ENCODE peak calls at places on chromosomes 3 and 15, in ten cellular contexts. W, Y, B, A, V, I, N, D, P and U are unnamed samples. For H3K4me1, the result is how much of the 10 kb centered on the place peaks cover.

GRCh38 chr3:31079691-31080090 is 185.2 kb upstream of the GADL1 start:
- DNase-seq in W (no peak), Y (no peak), B (no peak), A (no peak), V (no peak), I (no peak), N (no peak), D (no peak), P (no peak), U (no peak)

GRCh38 chr15:85443593-85444328 is 63.4 kb downstream of the AKAP13 start:
- DNase-seq in W (no peak), Y (no peak), B (peak), A (no peak), V (peak), I (no peak), N (no peak), D (no peak), P (peak), U (no peak)

GRCh38 chr15:39997031-39997430 is 42.0 kb downstream of the SRP14 start:
- DNase-seq in W (no peak), Y (no peak), B (no peak), A (no peak), V (no peak), I (no peak), N (no peak), D (no peak), P (no peak), U (no peak)

GRCh38 chr3:129045675-129046036 is 14.9 kb upstream of the GP9 start:
- DNase-seq in W (no peak), Y (no peak), B (no peak), A (no peak), V (no peak), I (peak), N (no peak), D (peak), P (peak), U (no peak)

GRCh38 chr3:142723665-142723967 is 218 bp upstream of the TRPC1 start:
- DNase-seq in W (no peak), Y (no peak), B (no peak), A (no peak), V (no peak), I (no peak), N (no peak), D (no peak), P (no peak), U (no peak)

GRCh38 chr15:100775581-100776185 is 103.9 kb upstream of the ALDH1A3 start:
- DNase-seq in W (no peak), Y (no peak), B (no peak), A (no peak), V (no peak), I (no peak), N (no peak), D (no peak), P (no peak), U (peak)

GRCh38 chr3:66029443-66029842 is 9.3 kb downstream of the MAGI1 start:
- DNase-seq in W (no peak), Y (no peak), B (no peak), A (no peak), V (no peak), I (no peak), N (no peak), D (no peak), P (no peak), U (no peak)

GRCh38 chr3:153445817-153446216 is 283.8 kb downstream of the RAP2B start:
- DNase-seq in W (no peak), Y (no peak), B (no peak), A (no peak), V (no peak), I (no peak), N (no peak), D (no peak), P (no peak), U (no peak)

GRCh38 chr3:9673082-9673481 is 23.8 kb downstream of the MTMR14 start:
- DNase-seq in W (no peak), Y (no peak), B (no peak), A (no peak), V (no peak), I (no peak), N (no peak), D (no peak), P (no peak), U (no peak)

GRCh38 chr15:32838820-32839219 is 121.0 kb downstream of the GREM1 start:
- DNase-seq in W (no peak), Y (peak), B (no peak), A (no peak), V (no peak), I (no peak), N (no peak), D (no peak), P (no peak), U (no peak)

GRCh38 chr3:14806641-14807263 is 12.0 kb upstream of the FGD5 start:
- DNase-seq in W (no peak), Y (no peak), B (no peak), A (no peak), V (no peak), I (no peak), N (no peak), D (no peak), P (no peak), U (peak)

GRCh38 chr15:25244731-25245585 is 193.9 kb downstream of the UBE3A start:
- DNase-seq in W (peak), Y (peak), B (peak), A (peak), V (no peak), I (peak), N (no peak), D (peak), P (no peak), U (peak)

GRCh38 chr3:102083469-102083868 is 234.2 kb downstream of the NFKBIZ start:
- DNase-seq in W (no peak), Y (no peak), B (no peak), A (no peak), V (no peak), I (no peak), N (no peak), D (no peak), P (no peak), U (no peak)

GRCh38 chr15:98281130-98281529 is 320.6 kb downstream of the ARRDC4 start:
- DNase-seq in W (no peak), Y (no peak), B (no peak), A (no peak), V (no peak), I (no peak), N (no peak), D (no peak), P (no peak), U (no peak)

GRCh38 chr15:74869726-74870407 is 3.3 kb downstream of the SCAMP2 start:
- DNase-seq in W (peak), Y (peak), B (no peak), A (peak), V (peak), I (peak), N (no peak), D (peak), P (no peak), U (peak)

GRCh38 chr3:195897853-195898415 is 10.4 kb downstream of the TNK2 start:
- DNase-seq in W (no peak), Y (peak), B (no peak), A (no peak), V (no peak), I (no peak), N (no peak), D (no peak), P (peak), U (no peak)

GRCh38 chr3:195154793-195155535 is 116.0 kb downstream of the XXYLT1 start:
- DNase-seq in W (peak), Y (peak), B (peak), A (peak), V (peak), I (peak), N (no peak), D (peak), P (peak), U (peak)

GRCh38 chr3:146521356-146521755 is 23.1 kb downstream of the PLSCR1 start:
- DNase-seq in W (no peak), Y (no peak), B (no peak), A (no peak), V (no peak), I (no peak), N (no peak), D (no peak), P (no peak), U (no peak)

GRCh38 chr3:99783009-99783573 is 34.6 kb upstream of the CMSS1 start:
- DNase-seq in W (no peak), Y (no peak), B (no peak), A (no peak), V (no peak), I (no peak), N (no peak), D (no peak), P (no peak), U (no peak)

GRCh38 chr15:90641581-90642463 is 75.3 kb upstream of the BLM start:
- DNase-seq in W (no peak), Y (no peak), B (no peak), A (no peak), V (no peak), I (no peak), N (no peak), D (no peak), P (no peak), U (no peak)

GRCh38 chr3:117589454-117589853 is 879.9 kb downstream of the TUSC7 start:
- DNase-seq in W (no peak), Y (no peak), B (no peak), A (no peak), V (no peak), I (no peak), N (no peak), D (no peak), P (peak), U (no peak)

GRCh38 chr3:43288366-43288765 is 2.0 kb downstream of the SNRK start:
- DNase-seq in W (no peak), Y (no peak), B (no peak), A (no peak), V (peak), I (no peak), N (no peak), D (no peak), P (no peak), U (no peak)

GRCh38 chr15:53305554-53305953 is 453.9 kb downstream of the WDR72 start:
- DNase-seq in W (no peak), Y (no peak), B (no peak), A (no peak), V (no peak), I (no peak), N (no peak), D (no peak), P (no peak), U (no peak)

GRCh38 chr15:64611085-64611484 is 150.7 kb downstream of the ZNF609 start:
- DNase-seq in W (no peak), Y (no peak), B (no peak), A (no peak), V (no peak), I (no peak), N (no peak), D (no peak), P (no peak), U (no peak)

GRCh38 chr3:111072016-111072891 is 638 bp downstream of the NECTIN3 start:
- DNase-seq in W (peak), Y (peak), B (peak), A (peak), V (no peak), I (peak), N (no peak), D (peak), P (peak), U (peak)

GRCh38 chr3:126540946-126541627 is 17.1 kb downstream of the CHST13 start:
- DNase-seq in W (peak), Y (peak), B (no peak), A (peak), V (no peak), I (peak), N (no peak), D (no peak), P (no peak), U (peak)

GRCh38 chr3:14847613-14848541 is 29.1 kb downstream of the FGD5 start:
- DNase-seq in W (peak), Y (no peak), B (no peak), A (no peak), V (peak), I (peak), N (peak), D (peak), P (peak), U (peak)

GRCh38 chr3:108123326-108123725 is 32.5 kb upstream of the CD47 start:
- DNase-seq in W (no peak), Y (no peak), B (no peak), A (no peak), V (no peak), I (no peak), N (no peak), D (no peak), P (no peak), U (no peak)

GRCh38 chr3:57877116-57877515 is 121.0 kb downstream of the SLMAP start:
- DNase-seq in W (no peak), Y (no peak), B (no peak), A (no peak), V (no peak), I (no peak), N (no peak), D (no peak), P (no peak), U (no peak)

GRCh38 chr15:74725845-74726773 is 781 bp upstream of the CYP1A1 start:
- DNase-seq in W (no peak), Y (peak), B (peak), A (peak), V (no peak), I (peak), N (no peak), D (peak), P (peak), U (peak)

GRCh38 chr15:82315519-82316246 is 33.6 kb downstream of the GOLGA6L10 start:
- DNase-seq in W (no peak), Y (no peak), B (no peak), A (no peak), V (no peak), I (peak), N (no peak), D (peak), P (no peak), U (peak)

GRCh38 chr3:183331518-183331917 is 78.5 kb downstream of the B3GNT5 start:
- DNase-seq in W (no peak), Y (no peak), B (no peak), A (no peak), V (no peak), I (no peak), N (no peak), D (no peak), P (no peak), U (no peak)

GRCh38 chr15:63826513-63826912 is 7.2 kb downstream of the HERC1 start:
- DNase-seq in W (no peak), Y (no peak), B (no peak), A (no peak), V (peak), I (no peak), N (no peak), D (no peak), P (no peak), U (no peak)

GRCh38 chr3:481680-482079 is 285.1 kb downstream of the CHL1 start:
- DNase-seq in W (no peak), Y (no peak), B (no peak), A (no peak), V (peak), I (no peak), N (no peak), D (no peak), P (peak), U (no peak)

GRCh38 chr3:112012205-112012604 is 13.5 kb downstream of the TAGLN3 start:
- DNase-seq in W (no peak), Y (no peak), B (no peak), A (no peak), V (no peak), I (no peak), N (no peak), D (no peak), P (no peak), U (no peak)

GRCh38 chr3:30598663-30599545 is 7.5 kb upstream of the TGFBR2 start:
- DNase-seq in W (no peak), Y (no peak), B (no peak), A (no peak), V (peak), I (no peak), N (no peak), D (no peak), P (no peak), U (no peak)

GRCh38 chr3:12986031-12986430 is 87.2 kb downstream of the IQSEC1 start:
- DNase-seq in W (no peak), Y (no peak), B (no peak), A (no peak), V (no peak), I (no peak), N (no peak), D (no peak), P (no peak), U (no peak)
- H3K4me1 ChIP-seq in W (under half), Y (under half), B (under half), A (under half), V (half or more), I (under half), N (under half), D (half or more), P (under half), U (under half)

DNA sequence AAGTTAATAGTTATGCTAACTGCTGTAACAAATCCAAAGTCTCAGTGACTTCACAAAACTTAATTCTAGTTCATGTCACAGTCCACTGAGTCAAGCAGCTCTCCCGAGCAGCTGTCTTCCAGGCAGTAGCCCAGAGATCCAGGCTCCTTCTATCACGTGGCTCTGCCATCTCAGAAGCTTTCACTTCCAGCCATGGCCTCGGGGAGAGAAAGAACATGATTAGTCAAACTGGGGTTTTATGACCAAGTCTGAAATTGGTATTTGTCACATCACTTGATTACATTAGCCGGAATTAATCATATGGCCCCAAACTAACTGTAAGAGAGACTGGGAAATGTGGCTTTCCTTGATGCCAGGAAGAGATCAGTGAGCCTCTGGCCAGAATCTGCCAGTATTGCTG is 70.2 kb upstream of the DGKG start:
- DNase-seq in W (no peak), Y (no peak), B (no peak), A (no peak), V (no peak), I (no peak), N (no peak), D (no peak), P (no peak), U (no peak)
- H3K27ac ChIP-seq in W (no peak), Y (no peak), B (no peak), A (no peak), V (no peak), I (no peak), N (no peak), D (no peak), P (no peak), U (no peak)

GRCh38 chr15:55288006-55288717 is 1.5 kb downstream of the RAB27A start:
- DNase-seq in W (no peak), Y (no peak), B (no peak), A (no peak), V (no peak), I (no peak), N (no peak), D (no peak), P (no peak), U (no peak)
- H3K4me3 ChIP-seq in W (peak), Y (no peak), B (peak), A (no peak), V (peak), I (no peak), N (no peak), D (peak), P (peak), U (peak)

GRCh38 chr3:188232676-188233075 is 78.7 kb downstream of the LPP start:
- DNase-seq in W (no peak), Y (no peak), B (no peak), A (no peak), V (no peak), I (no peak), N (no peak), D (no peak), P (no peak), U (no peak)

GRCh38 chr3:188231454-188231853 is 77.5 kb downstream of the LPP start:
- DNase-seq in W (no peak), Y (no peak), B (no peak), A (no peak), V (no peak), I (no peak), N (no peak), D (no peak), P (no peak), U (no peak)

GRCh38 chr3:188229177-188229576 is 75.2 kb downstream of the LPP start:
- DNase-seq in W (no peak), Y (no peak), B (no peak), A (no peak), V (no peak), I (no peak), N (no peak), D (no peak), P (no peak), U (no peak)

GRCh38 chr3:188229726-188230125 is 75.8 kb downstream of the LPP start:
- DNase-seq in W (no peak), Y (no peak), B (no peak), A (no peak), V (no peak), I (no peak), N (no peak), D (no peak), P (no peak), U (no peak)

DNA sequence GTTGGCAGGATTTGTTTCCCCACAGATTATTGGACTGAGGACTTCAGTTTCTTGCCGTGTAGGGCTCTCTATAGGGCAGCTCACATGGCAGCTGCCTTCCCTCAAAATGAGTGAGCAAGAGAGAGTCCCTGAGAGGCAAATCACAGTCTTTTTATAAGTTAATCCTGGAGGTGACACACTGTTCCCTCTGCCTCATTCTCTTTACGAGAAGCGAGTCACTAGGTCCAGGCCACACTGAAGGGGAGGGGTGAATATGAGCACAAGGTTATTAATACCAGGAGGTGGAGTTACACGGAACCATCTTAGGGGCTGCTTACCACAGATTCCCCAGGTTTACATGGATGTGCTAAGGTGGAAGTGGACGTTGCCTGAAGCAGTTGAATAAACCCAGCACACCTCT is 77.0 kb downstream of the LPP start:
- DNase-seq in W (no peak), Y (no peak), B (no peak), A (no peak), V (no peak), I (no peak), N (no peak), D (no peak), P (no peak), U (no peak)
- H3K4me1 ChIP-seq in W (under half), Y (under half), B (under half), A (under half), V (half or more), I (under half), N (under half), D (half or more), P (under half), U (under half)

GRCh38 chr3:46867550-46867898 is 4.3 kb upstream of the MYL3 start:
- DNase-seq in W (peak), Y (peak), B (peak), A (peak), V (no peak), I (peak), N (no peak), D (peak), P (peak), U (peak)
- H3K27ac ChIP-seq in W (peak), Y (no peak), B (no peak), A (peak), V (no peak), I (peak), N (no peak), D (peak), P (no peak), U (peak)

GRCh38 chr3:170734737-170735070 is 135.3 kb downstream of the RPL22L1 start:
- DNase-seq in W (no peak), Y (no peak), B (no peak), A (no peak), V (no peak), I (no peak), N (no peak), D (no peak), P (no peak), U (no peak)
- H3K4me3 ChIP-seq in W (no peak), Y (no peak), B (no peak), A (no peak), V (no peak), I (no peak), N (no peak), D (no peak), P (no peak), U (no peak)

GRCh38 chr3:83321457-83321856 is 1560.0 kb upstream of the GBE1 start:
- DNase-seq in W (no peak), Y (no peak), B (no peak), A (no peak), V (no peak), I (no peak), N (no peak), D (no peak), P (no peak), U (no peak)
- H3K4me1 ChIP-seq in W (under half), Y (under half), B (under half), A (under half), V (under half), I (under half), N (under half), D (under half), P (under half), U (under half)

DNA sequence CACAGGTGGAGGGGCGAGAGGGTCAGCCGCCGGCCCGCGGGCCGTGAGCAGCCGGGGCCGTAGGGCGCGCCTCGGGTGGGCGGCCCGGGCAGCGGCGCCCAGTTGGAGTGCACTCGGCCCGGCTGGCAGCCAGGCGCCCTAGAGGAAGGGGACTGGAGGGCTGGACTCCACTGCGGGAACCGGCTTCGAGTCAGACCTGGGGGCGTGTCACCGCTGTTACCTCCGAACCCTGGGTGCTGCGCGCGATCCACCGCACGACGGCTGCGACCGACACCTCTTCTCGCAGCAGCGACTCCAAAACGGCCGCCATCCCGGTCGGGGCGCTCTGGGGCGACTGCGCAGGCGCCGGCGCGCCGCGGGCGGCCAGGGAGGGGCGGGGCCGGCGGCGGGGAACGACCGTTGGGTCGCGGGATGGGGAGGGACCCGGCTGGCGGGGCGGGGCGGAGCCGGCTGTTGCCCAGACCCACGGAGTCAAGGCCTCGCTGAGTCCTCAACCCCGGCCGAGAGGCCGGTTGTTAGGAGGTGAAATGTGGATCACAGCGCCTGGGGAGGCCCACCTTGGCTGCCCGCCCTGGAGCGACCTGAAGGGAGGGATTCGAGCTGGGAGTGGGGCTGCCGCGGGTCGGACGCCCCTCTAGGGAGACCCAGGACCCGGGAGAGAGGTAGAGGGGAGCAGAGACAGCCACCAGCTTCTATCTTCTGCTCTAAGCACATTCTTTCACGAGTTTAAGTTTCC is at the start of gene CDAN1:
- DNase-seq in W (peak), Y (peak), B (peak), A (peak), V (peak), I (peak), N (peak), D (peak), P (peak), U (peak)
- H3K27ac ChIP-seq in W (peak), Y (peak), B (peak), A (peak), V (peak), I (peak), N (no peak), D (peak), P (peak), U (peak)